ENCODE peak calls at places on chromosomes 6 and 20, in four cellular contexts. One of them, this sample, is unnamed.
A peak's percentile ranks its signal among the peaks of the same experiment; 100 is the strongest.

GRCh38 chr6:158861686-158862381 is 42.7 kb upstream of the EZR start:
- DNase-seq in HFF-Myc: no peak
- DNase-seq in epithelial cell of esophagus: peak; percentile 82
- DNase-seq in fibroblast of pulmonary artery: no peak
- DNase-seq in this sample: no peak

GRCh38 chr6:113050979-113051378 is 703.8 kb downstream of the RFPL4B start:
- DNase-seq in HFF-Myc: no peak
- DNase-seq in epithelial cell of esophagus: no peak
- DNase-seq in fibroblast of pulmonary artery: no peak
- DNase-seq in this sample: no peak

GRCh38 chr6:86474081-86474480 is 463.2 kb upstream of the HTR1E start:
- DNase-seq in HFF-Myc: no peak
- DNase-seq in epithelial cell of esophagus: no peak
- DNase-seq in fibroblast of pulmonary artery: no peak
- DNase-seq in this sample: no peak

GRCh38 chr6:73079611-73079955 is 145.7 kb downstream of the KHDC1L start:
- DNase-seq in HFF-Myc: no peak
- DNase-seq in epithelial cell of esophagus: peak; percentile 39
- DNase-seq in fibroblast of pulmonary artery: peak; percentile 64
- DNase-seq in this sample: no peak

GRCh38 chr6:30981942-30982772 is 1.4 kb upstream of the MUC21 start:
- DNase-seq in HFF-Myc: peak; percentile 44
- DNase-seq in epithelial cell of esophagus: peak; percentile 82
- DNase-seq in fibroblast of pulmonary artery: peak; percentile 79
- DNase-seq in this sample: peak; percentile 34

GRCh38 chr6:41687501-41688175 is 47.8 kb downstream of the TFEB start:
- DNase-seq in HFF-Myc: no peak
- DNase-seq in epithelial cell of esophagus: peak; percentile 29
- DNase-seq in fibroblast of pulmonary artery: no peak
- DNase-seq in this sample: no peak

GRCh38 chr6:156585859-156586258 is 191.3 kb upstream of the ARID1B start:
- DNase-seq in HFF-Myc: no peak
- DNase-seq in epithelial cell of esophagus: no peak
- DNase-seq in fibroblast of pulmonary artery: no peak
- DNase-seq in this sample: no peak

GRCh38 chr20:6533828-6534388 is 233.6 kb upstream of the BMP2 start:
- DNase-seq in HFF-Myc: peak; percentile 46
- DNase-seq in epithelial cell of esophagus: peak; percentile 38
- DNase-seq in fibroblast of pulmonary artery: peak; percentile 65
- DNase-seq in this sample: no peak

DNA sequence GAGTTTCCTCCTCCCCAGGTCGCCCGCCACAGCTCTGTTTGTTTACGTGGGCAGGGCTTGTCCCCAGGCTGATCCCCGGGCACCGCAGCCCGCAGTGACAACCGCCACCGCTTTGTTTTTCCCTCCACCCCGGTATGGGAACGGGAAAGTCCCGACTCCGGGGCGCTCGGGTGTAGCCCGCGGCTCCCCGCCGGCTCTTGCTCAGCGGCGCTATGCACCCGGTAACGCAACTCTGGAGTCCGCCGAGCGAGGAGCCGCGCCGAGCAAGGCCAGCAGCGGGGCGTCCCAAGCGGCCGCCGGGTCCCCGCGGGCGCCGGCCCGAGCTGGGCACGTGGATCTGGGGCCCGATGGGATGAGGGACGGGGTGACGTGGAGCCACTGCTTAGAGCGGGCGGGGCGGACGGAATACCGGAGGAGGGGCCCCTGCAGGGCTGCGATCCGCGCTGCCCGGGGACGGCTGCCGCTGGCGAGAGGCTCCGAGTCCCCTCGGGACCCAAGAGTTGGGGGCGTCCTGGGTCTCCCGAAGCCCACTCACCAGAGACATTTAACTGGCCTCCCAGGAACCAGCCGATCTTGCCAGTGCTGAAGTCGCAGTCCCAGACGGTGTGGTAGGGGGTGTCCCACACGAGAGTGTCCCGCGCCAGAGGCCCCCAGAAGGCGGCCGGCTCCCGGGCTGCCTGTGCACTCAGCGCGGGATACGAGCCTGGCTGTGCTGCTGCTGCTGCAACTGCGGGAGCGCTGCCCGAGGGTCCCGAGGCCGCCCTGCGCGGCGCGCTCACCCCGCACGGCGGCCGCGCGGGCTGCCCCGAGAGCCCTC is 497 bp downstream of the ACSS1 start:
- DNase-seq in HFF-Myc: no peak
- DNase-seq in epithelial cell of esophagus: peak; percentile 65
- DNase-seq in fibroblast of pulmonary artery: peak; percentile 40
- DNase-seq in this sample: no peak
- TF ChIP-seq CTCF in HFF-Myc: no peak
- TF ChIP-seq CTCF in epithelial cell of esophagus: no peak
- TF ChIP-seq CTCF in fibroblast of pulmonary artery: no peak
- TF ChIP-seq CTCF in this sample: no peak

DNA sequence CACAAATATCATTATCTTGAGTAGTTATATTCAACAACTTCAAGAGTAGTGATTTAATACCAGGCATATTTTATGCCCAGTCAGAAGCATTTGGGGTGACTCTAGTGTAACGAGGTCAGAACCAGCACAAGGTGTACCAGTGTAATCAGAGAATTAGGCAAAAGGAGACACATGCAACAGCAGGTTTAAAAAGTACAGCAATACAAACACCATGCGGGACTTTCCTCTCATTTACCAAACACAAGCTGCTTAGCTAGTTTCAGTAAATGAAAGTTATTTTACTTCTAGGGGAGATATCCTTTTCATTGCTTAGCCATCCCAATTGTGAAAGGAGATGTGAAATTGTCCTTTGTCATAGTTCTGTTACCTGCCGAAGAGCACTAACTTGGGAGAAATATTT is 831 bp downstream of the FILIP1 start:
- DNase-seq in HFF-Myc: no peak
- DNase-seq in epithelial cell of esophagus: no peak
- DNase-seq in fibroblast of pulmonary artery: no peak
- DNase-seq in this sample: no peak
- H3K4me3 ChIP-seq in HFF-Myc: no peak overlapping the region
- H3K4me3 ChIP-seq in epithelial cell of esophagus: no peak overlapping the region
- H3K4me3 ChIP-seq in fibroblast of pulmonary artery: peak overlapping the region; percentile 50
- H3K4me3 ChIP-seq in this sample: no peak overlapping the region

GRCh38 chr20:53677447-53678314 is 84.0 kb upstream of the ZNF217 start:
- DNase-seq in HFF-Myc: no peak
- DNase-seq in epithelial cell of esophagus: no peak
- DNase-seq in fibroblast of pulmonary artery: peak; percentile 78
- DNase-seq in this sample: peak; percentile 79
- TF ChIP-seq CTCF in HFF-Myc: no peak
- TF ChIP-seq CTCF in epithelial cell of esophagus: no peak
- TF ChIP-seq CTCF in fibroblast of pulmonary artery: no peak
- TF ChIP-seq CTCF in this sample: no peak

DNA sequence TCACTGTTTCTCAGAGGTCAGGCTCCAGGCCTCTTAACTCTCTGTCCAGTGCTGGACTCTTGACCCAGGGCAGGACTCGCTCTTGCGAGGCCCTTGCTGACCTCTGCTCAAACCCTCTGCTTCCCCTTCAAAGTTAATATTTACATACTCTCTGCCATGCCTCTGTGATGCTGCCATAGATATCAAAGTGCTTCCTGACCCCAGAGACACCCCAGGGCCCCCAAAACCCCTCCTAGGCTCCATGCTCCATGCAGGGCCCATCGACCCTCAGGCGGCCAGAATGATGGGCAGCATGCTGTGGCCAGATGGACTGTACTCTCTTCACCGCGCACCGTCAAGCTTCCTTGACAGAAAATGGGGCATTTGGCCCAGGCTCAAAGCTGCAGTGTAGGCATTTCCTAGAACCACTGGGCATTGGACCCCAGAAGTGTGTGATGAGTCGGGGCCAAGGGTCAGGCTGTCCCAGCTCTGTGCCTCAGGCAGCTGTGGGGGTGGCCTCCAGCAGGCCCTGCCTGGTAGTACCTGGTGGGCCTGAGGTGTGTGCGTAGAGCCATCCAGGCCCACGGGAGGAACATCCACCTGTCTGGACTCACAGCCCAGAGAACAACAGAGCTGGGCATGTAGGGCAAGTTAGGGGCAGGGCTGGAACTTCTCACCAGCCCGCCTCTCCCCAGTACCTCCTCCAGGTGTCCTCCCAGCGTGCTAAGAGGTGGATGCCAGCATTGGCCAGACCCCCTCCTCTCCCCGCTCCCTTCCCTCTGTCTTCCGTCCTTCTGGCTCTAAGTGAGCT is 142.8 kb downstream of the VEGFA start:
- DNase-seq in HFF-Myc: no peak
- DNase-seq in epithelial cell of esophagus: no peak
- DNase-seq in fibroblast of pulmonary artery: no peak
- DNase-seq in this sample: no peak
- H3K4me3 ChIP-seq in HFF-Myc: no peak overlapping the region
- H3K4me3 ChIP-seq in epithelial cell of esophagus: no peak overlapping the region
- H3K4me3 ChIP-seq in fibroblast of pulmonary artery: no peak overlapping the region
- H3K4me3 ChIP-seq in this sample: no peak overlapping the region